ENCODE peak calls at places on chromosomes 5 and 9, in nine cellular contexts. A is uterus, I is endothelial cell, V is neural crest cell, C is Calu3, Z is lower lobe of right lung, M is tibial nerve, B is cardiac fibroblast, T is choroid plexus epithelial cell. G is an unnamed sample.

GRCh38 chr9:107438211-107439030 is 51.1 kb downstream of the KLF4 start:
- DNase-seq in A (no peak), I (no peak), V (no peak), C (no peak), Z (no peak), M (no peak), B (no peak), T (no peak), G (no peak)

GRCh38 chr5:95184924-95185323 is 100.0 kb downstream of the MCTP1 start:
- DNase-seq in A (no peak), I (no peak), V (no peak), C (no peak), Z (no peak), M (no peak), B (no peak), T (no peak), G (no peak)

GRCh38 chr9:108297025-108297424 is 558.8 kb downstream of the ACTL7B start:
- DNase-seq in A (peak; percentile 59), I (no peak), V (no peak), C (no peak), Z (peak; percentile 55), M (peak; percentile 74), B (peak; percentile 52), T (peak; percentile 35), G (no peak)

GRCh38 chr5:53167836-53168235 is 58.3 kb upstream of the MOCS2 start:
- DNase-seq in A (peak; percentile 17), I (no peak), V (no peak), C (no peak), Z (no peak), M (peak; percentile 77), B (peak; percentile 53), T (peak; percentile 74), G (no peak)

GRCh38 chr5:159645194-159645846 is 271.0 kb upstream of the ADRA1B start:
- DNase-seq in A (no peak), I (no peak), V (no peak), C (no peak), Z (no peak), M (no peak), B (no peak), T (no peak), G (no peak)

GRCh38 chr9:23590601-23591000 is 235.4 kb downstream of the ELAVL2 start:
- DNase-seq in A (no peak), I (no peak), V (no peak), C (no peak), Z (no peak), M (no peak), B (no peak), T (no peak), G (no peak)

GRCh38 chr5:96573513-96573894 is 88.7 kb upstream of the CAST start:
- DNase-seq in A (no peak), I (no peak), V (no peak), C (no peak), Z (no peak), M (no peak), B (no peak), T (no peak), G (no peak)

GRCh38 chr9:76827286-76828080 is 63.2 kb downstream of the PCA3 start:
- DNase-seq in A (no peak), I (no peak), V (no peak), C (no peak), Z (no peak), M (no peak), B (no peak), T (no peak), G (no peak)

GRCh38 chr5:172437445-172438303 is 16.7 kb downstream of the SH3PXD2B start:
- DNase-seq in A (peak; percentile 68), I (no peak), V (no peak), C (peak; percentile 94), Z (peak; percentile 76), M (peak; percentile 70), B (peak; percentile 96), T (peak; percentile 79), G (no peak)

GRCh38 chr5:180352976-180353225 is 235 bp downstream of the GFPT2 start:
- DNase-seq in A (no peak), I (no peak), V (no peak), C (no peak), Z (no peak), M (no peak), B (no peak), T (no peak), G (no peak)

GRCh38 chr9:14317667-14318255 is 3.8 kb upstream of the NFIB start:
- DNase-seq in A (no peak), I (no peak), V (no peak), C (no peak), Z (no peak), M (no peak), B (peak; percentile 30), T (no peak), G (no peak)

GRCh38 chr9:137703842-137704508 is 85.2 kb downstream of the EHMT1 start:
- DNase-seq in A (no peak), I (no peak), V (no peak), C (no peak), Z (no peak), M (no peak), B (peak; percentile 31), T (peak; percentile 64), G (no peak)

GRCh38 chr9:14441976-14442651 is 128.2 kb upstream of the NFIB start:
- DNase-seq in A (no peak), I (peak; percentile 64), V (peak; percentile 18), C (no peak), Z (no peak), M (no peak), B (peak; percentile 34), T (peak; percentile 50), G (no peak)

DNA sequence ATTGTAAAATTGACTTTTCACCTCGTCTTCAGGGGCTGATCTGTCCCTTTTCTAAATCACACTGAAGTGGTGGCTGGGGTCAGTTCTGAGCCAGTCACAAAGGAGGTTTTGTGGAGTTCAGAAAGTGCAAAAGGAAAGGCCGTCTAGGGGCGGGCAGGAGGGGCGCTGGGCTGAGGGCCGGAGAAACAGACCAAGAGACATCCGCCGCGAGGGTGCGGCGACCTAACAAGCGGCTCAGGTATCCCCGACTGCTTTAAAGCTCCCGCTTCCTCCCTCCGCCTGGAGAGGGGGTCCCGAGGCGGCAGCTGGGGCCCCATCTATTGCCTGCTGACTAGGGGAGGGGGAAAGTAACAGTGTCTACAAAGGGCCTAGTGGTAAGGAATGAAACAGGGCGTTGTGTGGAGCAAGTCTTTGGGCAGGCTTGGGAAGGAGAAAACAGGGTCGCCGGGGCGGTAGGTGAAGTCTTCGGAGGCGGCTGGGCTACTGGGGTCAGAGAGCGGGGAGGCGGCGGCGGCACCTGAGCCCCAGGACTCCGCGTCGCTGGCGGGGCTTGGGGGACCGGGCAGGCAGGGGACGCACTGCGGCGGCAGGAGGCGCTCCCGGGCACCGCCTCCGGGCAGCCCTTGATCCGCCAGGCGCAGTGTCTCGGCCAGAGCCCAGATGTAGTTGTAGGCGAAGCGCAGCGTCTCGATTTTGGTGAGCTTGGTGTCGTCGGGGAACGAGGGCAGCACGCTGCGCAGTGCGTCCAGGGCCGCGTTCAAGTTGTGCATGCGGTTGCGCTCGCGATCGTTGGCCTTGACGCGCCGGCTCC is 950 bp downstream of the NEUROG1 start:
- DNase-seq in A (no peak), I (peak; percentile 46), V (peak; percentile 43), C (no peak), Z (no peak), M (no peak), B (no peak), T (no peak), G (no peak)
- TF ChIP-seq CTCF in A (no peak), I (no peak), V (peak; percentile 24), C (no peak), Z (peak; percentile 22), M (no peak), B (no peak), T (no peak), G (no peak)

DNA sequence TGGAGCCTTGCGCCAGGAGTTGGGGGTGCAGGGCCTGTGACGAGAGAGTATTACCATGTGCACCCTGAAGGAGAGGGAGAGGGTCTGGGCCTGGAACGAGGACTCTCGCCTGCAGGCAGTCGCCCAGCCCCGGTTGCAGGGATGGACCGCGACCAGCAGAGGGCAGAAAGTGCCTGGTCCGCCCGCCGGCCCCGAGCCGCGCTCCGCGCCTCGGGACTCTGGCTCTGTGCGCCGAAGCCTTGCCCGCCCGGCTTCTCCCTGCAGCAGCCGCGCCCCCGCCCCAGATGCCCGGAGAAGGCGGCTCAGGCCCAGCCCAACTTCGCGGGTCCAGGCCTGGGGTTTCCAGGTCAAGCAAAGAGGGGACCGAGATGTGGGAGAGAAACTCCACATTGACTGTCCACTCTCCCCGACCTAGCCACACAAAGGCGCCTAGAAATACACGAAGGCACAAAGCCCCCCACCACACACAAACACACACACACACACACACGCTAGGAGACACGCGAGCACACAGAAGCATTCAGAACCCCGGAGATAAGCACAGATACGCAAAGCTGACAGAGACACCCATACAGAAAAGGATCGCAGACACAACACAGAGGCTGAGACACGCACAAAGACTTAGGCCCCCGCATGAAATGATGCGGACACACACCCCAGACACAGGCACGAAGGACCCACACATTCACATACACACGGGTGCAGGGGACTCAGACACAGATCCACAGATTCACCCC is 2.0 kb upstream of the LMX1B start:
- DNase-seq in A (peak; percentile 64), I (peak; percentile 94), V (peak; percentile 88), C (peak; percentile 81), Z (peak; percentile 82), M (peak; percentile 55), B (peak; percentile 61), T (peak; percentile 72), G (peak; percentile 77)
- TF ChIP-seq CTCF in A (peak; percentile 70), I (peak; percentile 87), V (peak; percentile 90), C (peak; percentile 73), Z (peak; percentile 83), M (peak; percentile 80), B (peak; percentile 69), T (peak; percentile 73), G (peak; percentile 65)

GRCh38 chr5:38734353-38734752 is 111.5 kb upstream of the OSMR start:
- DNase-seq in A (no peak), I (no peak), V (no peak), C (no peak), Z (no peak), M (no peak), B (no peak), T (no peak), G (no peak)
- TF ChIP-seq CTCF in A (no peak), I (no peak), V (peak; percentile 16), C (no peak), Z (no peak), M (no peak), B (no peak), T (no peak), G (no peak)

DNA sequence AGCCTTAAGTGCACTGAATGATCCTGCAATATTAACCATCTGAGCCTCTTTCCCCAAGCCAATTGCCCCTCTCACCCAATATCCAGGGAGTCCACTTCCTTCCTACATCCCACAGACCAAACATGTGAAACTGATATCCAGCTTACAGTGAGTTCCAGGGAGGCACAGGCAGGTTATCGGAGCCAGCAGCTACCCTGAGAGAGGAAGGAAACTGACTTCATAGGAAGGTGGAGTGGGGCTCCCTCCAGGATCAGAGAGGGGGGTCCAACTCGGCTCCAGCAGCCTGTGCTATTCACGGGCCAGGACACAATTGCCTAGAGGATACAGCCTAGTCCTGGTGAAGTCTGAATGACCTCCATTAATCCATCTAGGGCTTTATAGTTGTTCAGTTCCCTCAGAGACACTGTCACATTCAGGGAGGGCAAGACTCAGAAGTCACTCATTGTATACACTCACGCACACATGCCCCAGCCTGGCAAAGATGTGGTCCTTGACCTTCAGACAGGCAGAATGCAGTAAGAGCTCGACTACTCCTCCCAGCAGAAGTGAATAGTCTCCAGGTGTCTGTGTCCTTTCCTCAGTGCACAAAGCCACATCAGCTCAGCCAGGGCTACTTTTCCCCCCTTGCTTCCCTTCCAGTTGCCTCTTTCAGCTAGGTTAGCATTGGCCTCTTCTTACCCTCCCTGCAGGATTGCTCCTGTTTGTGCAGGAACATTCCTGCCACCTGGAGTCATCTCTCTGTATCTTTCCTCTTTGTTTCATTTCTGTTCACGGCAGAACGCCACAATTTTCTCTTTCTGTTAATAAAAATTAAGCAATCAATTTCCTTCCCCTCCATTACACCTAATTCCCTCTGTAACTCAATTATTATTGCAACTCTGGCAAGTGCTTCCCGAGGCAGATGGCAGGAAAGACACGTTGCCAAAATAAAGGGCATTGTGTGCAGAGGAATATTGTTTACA is 501.7 kb downstream of the ARHGEF28 start:
- DNase-seq in A (no peak), I (peak; percentile 69), V (no peak), C (peak; percentile 52), Z (no peak), M (no peak), B (peak; percentile 33), T (peak; percentile 56), G (no peak)
- TF ChIP-seq CTCF in A (peak; percentile 20), I (no peak), V (peak; percentile 41), C (peak; percentile 26), Z (peak; percentile 35), M (no peak), B (peak; percentile 22), T (peak; percentile 57), G (no peak)

G was measured in CD8-positive, alpha-beta T cell.